ENCODE peak calls at places on chromosome 22, in eight cellular contexts. I is IMR-90, T is GM12892, G is transverse colon, L is Peyer's patch, K is lower leg skin, D is HCT116, R is NB4. E is an unnamed sample.

GRCh38 chr22:21778705-21779363 is 43.2 kb upstream of the YPEL1 start:
- DNase-seq in L (no peak), G (no peak), D (no peak), K (no peak), I (peak; percentile 90), T (no peak), R (no peak), E (no peak)

GRCh38 chr22:33577862-33578411 is 342.3 kb downstream of the LARGE1 start:
- DNase-seq in R (no peak), G (no peak), K (no peak), D (no peak), I (no peak), L (no peak), T (no peak), E (no peak)

GRCh38 chr22:35348703-35349102 is 32.2 kb upstream of the HMOX1 start:
- DNase-seq in R (no peak), K (no peak), L (no peak), D (no peak), G (no peak), I (no peak), T (no peak), E (no peak)

GRCh38 chr22:41286639-41287091 is 678 bp upstream of the RANGAP1 start:
- DNase-seq in T (no peak), R (peak; percentile 81), G (no peak), I (peak; percentile 38), K (peak; percentile 30), D (no peak), L (peak; percentile 46), E (peak; percentile 50)

GRCh38 chr22:27139935-27140493 is 482.6 kb downstream of the MIAT start:
- DNase-seq in L (no peak), G (no peak), D (no peak), R (no peak), K (no peak), I (peak; percentile 83), T (no peak), E (no peak)

GRCh38 chr22:27387561-27387960 is 414.0 kb downstream of the MN1 start:
- DNase-seq in R (no peak), G (no peak), L (peak; percentile 6), I (no peak), T (no peak), D (no peak), K (no peak), E (no peak)

GRCh38 chr22:42714768-42715430 is 5.8 kb downstream of the A4GALT start:
- DNase-seq in T (no peak), G (no peak), L (no peak), D (no peak), K (no peak), I (no peak), R (no peak), E (no peak)

GRCh38 chr22:37749223-37749622 is 52.4 kb downstream of the TRIOBP start:
- DNase-seq in I (no peak), K (no peak), R (no peak), D (no peak), L (no peak), T (no peak), G (no peak), E (no peak)

GRCh38 chr22:30206964-30207363 is 39.6 kb downstream of the LIF start:
- DNase-seq in G (no peak), D (peak; percentile 78), T (no peak), L (no peak), I (peak; percentile 99), R (no peak), K (no peak), E (no peak)

GRCh38 chr22:23692598-23693291 is 1.9 kb downstream of the RGL4 start:
- DNase-seq in I (no peak), T (no peak), L (no peak), D (no peak), G (no peak), R (no peak), K (no peak), E (no peak)

GRCh38 chr22:24424901-24425775 is 2.3 kb upstream of the ADORA2A start:
- DNase-seq in R (no peak), G (no peak), K (no peak), L (no peak), T (no peak), I (no peak), D (no peak), E (no peak)

GRCh38 chr22:26474687-26475086 is 8.9 kb downstream of the HPS4 start:
- DNase-seq in I (no peak), T (no peak), R (peak; percentile 40), L (no peak), D (no peak), K (no peak), G (no peak), E (no peak)

GRCh38 chr22:36938886-36939285 is 25.5 kb downstream of the CSF2RB start:
- DNase-seq in K (no peak), I (no peak), T (no peak), D (no peak), G (no peak), R (no peak), L (no peak), E (no peak)

GRCh38 chr22:35637943-35638342 is 10.3 kb upstream of the APOL6 start:
- DNase-seq in I (peak; percentile 20), T (no peak), K (no peak), D (no peak), L (no peak), R (no peak), G (no peak), E (no peak)

GRCh38 chr22:33706100-33706499 is 214.2 kb downstream of the LARGE1 start:
- DNase-seq in I (no peak), T (no peak), R (no peak), D (no peak), G (no peak), L (no peak), K (no peak), E (no peak)

GRCh38 chr22:39967996-39968968 is 8.1 kb downstream of the TMA7B start:
- DNase-seq in G (no peak), T (no peak), D (no peak), R (no peak), K (no peak), L (no peak), I (no peak), E (no peak)

GRCh38 chr22:37904572-37905533 is 1.2 kb upstream of the MICALL1 start:
- DNase-seq in L (no peak), T (no peak), D (peak; percentile 87), G (peak; percentile 33), I (peak; percentile 99), K (peak; percentile 32), R (peak; percentile 96), E (peak; percentile 88)

GRCh38 chr22:27747396-27748256 is 53.9 kb downstream of the MN1 start:
- DNase-seq in G (no peak), T (no peak), D (no peak), I (no peak), K (no peak), R (peak; percentile 31), L (no peak), E (no peak)

GRCh38 chr22:23825246-23825905 is 13.4 kb downstream of the DERL3 start:
- DNase-seq in T (no peak), D (no peak), K (no peak), I (no peak), R (no peak), G (no peak), L (no peak), E (no peak)

GRCh38 chr22:31436132-31436531 is 36.7 kb downstream of the DRG1 start:
- DNase-seq in K (no peak), D (no peak), R (no peak), I (no peak), G (no peak), T (no peak), L (no peak), E (no peak)

GRCh38 chr22:30825711-30826505 is 131.2 kb downstream of the OSBP2 start:
- DNase-seq in T (no peak), G (no peak), L (no peak), D (no peak), K (no peak), I (no peak), R (no peak), E (no peak)

GRCh38 chr22:38416621-38417251 is 38.3 kb downstream of the KCNJ4 start:
- DNase-seq in I (no peak), T (no peak), K (no peak), D (no peak), R (no peak), L (no peak), G (no peak), E (peak; percentile 36)

GRCh38 chr22:42926034-42926433 is 69.0 kb upstream of the ARFGAP3 start:
- DNase-seq in G (no peak), R (peak; percentile 50), L (no peak), D (no peak), I (no peak), K (no peak), T (no peak), E (no peak)

GRCh38 chr22:46754110-46754799 is 8.2 kb upstream of the TBC1D22A start:
- DNase-seq in R (peak; percentile 85), T (no peak), L (peak; percentile 46), K (peak; percentile 89), I (peak; percentile 99), G (peak; percentile 92), D (peak; percentile 90), E (peak; percentile 95)
- TF ChIP-seq POLR2A in R (no peak), T (no peak), L (peak; percentile 90), K (no peak), I (peak; percentile 80), G (peak; percentile 63), D (no peak), E (peak; percentile 73)

GRCh38 chr22:19464546-19464945 is 14.4 kb downstream of the UFD1 start:
- DNase-seq in T (no peak), L (no peak), G (no peak), R (no peak), I (no peak), D (no peak), K (no peak), E (no peak)

GRCh38 chr22:19463491-19464469 is 15.2 kb downstream of the UFD1 start:
- DNase-seq in L (no peak), G (no peak), D (no peak), K (no peak), R (no peak), T (no peak), I (peak; percentile 82), E (peak; percentile 77)

GRCh38 chr22:19463008-19463407 is 15.5 kb upstream of the C22orf39 start:
- DNase-seq in R (no peak), I (no peak), G (no peak), T (no peak), L (no peak), K (no peak), D (no peak), E (no peak)

GRCh38 chr22:19466126-19466716 is 12.8 kb downstream of the UFD1 start:
- DNase-seq in T (no peak), K (no peak), L (no peak), G (no peak), R (no peak), I (no peak), D (no peak), E (no peak)

GRCh38 chr22:19464975-19465374 is 14.0 kb downstream of the UFD1 start:
- DNase-seq in G (no peak), I (no peak), K (no peak), L (no peak), R (no peak), T (no peak), D (no peak), E (no peak)
- TF ChIP-seq POLR2A in G (no peak), I (no peak), K (no peak), L (no peak), R (no peak), T (no peak), D (no peak), E (no peak)

GRCh38 chr22:49960159-49960966 is at the start of gene PIM3:
- DNase-seq in T (peak; percentile 99), L (peak; percentile 89), I (peak; percentile 95), D (peak; percentile 93), K (peak; percentile 94), R (peak; percentile 97), G (peak; percentile 97), E (peak; percentile 96)
- TF ChIP-seq POLR2A in T (peak; percentile 89), L (peak; percentile 97), I (peak; percentile 90), D (peak; percentile 96), K (no peak), R (peak; percentile 77), G (peak; percentile 97), E (peak; percentile 89)

GRCh38 chr22:44549021-44549420 is 51.0 kb upstream of the RTL6 start:
- DNase-seq in G (no peak), I (no peak), D (no peak), T (no peak), K (no peak), R (no peak), L (no peak), E (no peak)
- TF ChIP-seq POLR2A in G (no peak), I (no peak), D (no peak), T (no peak), K (no peak), R (no peak), L (no peak), E (no peak)

E was measured in heart left ventricle.